ENCODE peak calls at places on chromosome 15, in seven cellular contexts. X, F, Y, O, V, R and L are unnamed samples.

GRCh38 chr15:77865701-77866100 is 211.8 kb downstream of the TBC1D2B start:
- DNase-seq in X (no peak), F (no peak), Y (no peak), O (no peak), V (no peak), R (no peak), L (no peak)

GRCh38 chr15:75188499-75188898 is 13.2 kb upstream of the C15orf39 start:
- DNase-seq in X (no peak), F (no peak), Y (no peak), O (no peak), V (no peak), R (no peak), L (no peak)

GRCh38 chr15:83380682-83381081 is 66.5 kb upstream of the SH3GL3 start:
- DNase-seq in X (no peak), F (peak; percentile 37), Y (peak; percentile 50), O (peak; percentile 71), V (no peak), R (no peak), L (peak; percentile 78)

GRCh38 chr15:39961051-39961450 is 27.1 kb downstream of the EIF2AK4 start:
- DNase-seq in X (no peak), F (no peak), Y (no peak), O (no peak), V (no peak), R (no peak), L (no peak)

GRCh38 chr15:59300618-59301139 is 72.0 kb downstream of the MYO1E start:
- DNase-seq in X (no peak), F (no peak), Y (peak; percentile 58), O (no peak), V (no peak), R (no peak), L (no peak)

GRCh38 chr15:98513428-98513991 is 134.8 kb upstream of the IGF1R start:
- DNase-seq in X (no peak), F (no peak), Y (no peak), O (no peak), V (no peak), R (no peak), L (no peak)

GRCh38 chr15:41558400-41559238 is at the start of gene TYRO3:
- DNase-seq in X (peak; percentile 18), F (peak; percentile 77), Y (peak; percentile 63), O (peak; percentile 53), V (peak; percentile 38), R (peak; percentile 6), L (peak; percentile 62)

GRCh38 chr15:47846128-47846868 is 129.0 kb downstream of the SEMA6D start:
- DNase-seq in X (no peak), F (no peak), Y (no peak), O (no peak), V (no peak), R (no peak), L (no peak)

GRCh38 chr15:80512729-80513670 is 108.8 kb downstream of the ARNT2 start:
- DNase-seq in X (no peak), F (no peak), Y (peak; percentile 9), O (peak; percentile 64), V (no peak), R (no peak), L (no peak)

GRCh38 chr15:23857028-23857641 is 170.0 kb upstream of the NDN start:
- DNase-seq in X (peak; percentile 15), F (peak; percentile 11), Y (peak; percentile 30), O (peak; percentile 9), V (no peak), R (no peak), L (no peak)

GRCh38 chr15:63075072-63075995 is 32.8 kb downstream of the TPM1 start:
- DNase-seq in X (no peak), F (no peak), Y (no peak), O (peak; percentile 55), V (no peak), R (no peak), L (no peak)

GRCh38 chr15:64877435-64877834 is 34.3 kb upstream of the ANKDD1A start:
- DNase-seq in X (no peak), F (no peak), Y (no peak), O (peak; percentile 55), V (no peak), R (no peak), L (no peak)

GRCh38 chr15:57761562-57761961 is 55.0 kb downstream of the POLR2M start:
- DNase-seq in X (no peak), F (no peak), Y (no peak), O (no peak), V (no peak), R (no peak), L (no peak)

GRCh38 chr15:69983696-69984265 is 113.9 kb downstream of the TLE3 start:
- DNase-seq in X (no peak), F (no peak), Y (no peak), O (peak; percentile 64), V (no peak), R (no peak), L (no peak)